ENCODE peak calls at places on chromosomes 6 and 20, in six cellular contexts. One of them, this sample, is unnamed.
A peak's percentile ranks its signal among the peaks of the same experiment; 100 is the strongest.

GRCh38 chr6:142737368-142738060 is 207.5 kb downstream of the HIVEP2 start:
- DNase-seq in globus pallidus: no peak
- DNase-seq in kidney glomerular epithelial cell: no peak
- DNase-seq in activated naive CD8-positive, alpha-beta T cell treated with anti-CD3 and anti-CD28 coated beads for 36 hours: no peak
- DNase-seq in foreskin fibroblast: peak; percentile 86
- DNase-seq in activated naive CD4-positive, alpha-beta T cell: no peak
- DNase-seq in this sample: no peak

GRCh38 chr20:46255440-46256104 is 52.7 kb downstream of the CDH22 start:
- DNase-seq in activated naive CD4-positive, alpha-beta T cell: no peak
- DNase-seq in kidney glomerular epithelial cell: peak; percentile 76
- DNase-seq in foreskin fibroblast: peak; percentile 37
- DNase-seq in activated naive CD8-positive, alpha-beta T cell treated with anti-CD3 and anti-CD28 coated beads for 36 hours: no peak
- DNase-seq in globus pallidus: no peak
- DNase-seq in this sample: peak; percentile 87

GRCh38 chr6:33384581-33385020 is 7.0 kb upstream of the KIFC1 start:
- DNase-seq in foreskin fibroblast: peak; percentile 81
- DNase-seq in activated naive CD4-positive, alpha-beta T cell: no peak
- DNase-seq in kidney glomerular epithelial cell: peak; percentile 48
- DNase-seq in activated naive CD8-positive, alpha-beta T cell treated with anti-CD3 and anti-CD28 coated beads for 36 hours: no peak
- DNase-seq in globus pallidus: no peak
- DNase-seq in this sample: peak; percentile 28

GRCh38 chr6:146123611-146124010 is 94.7 kb downstream of the GRM1 start:
- DNase-seq in activated naive CD4-positive, alpha-beta T cell: no peak
- DNase-seq in activated naive CD8-positive, alpha-beta T cell treated with anti-CD3 and anti-CD28 coated beads for 36 hours: no peak
- DNase-seq in globus pallidus: no peak
- DNase-seq in foreskin fibroblast: no peak
- DNase-seq in kidney glomerular epithelial cell: no peak
- DNase-seq in this sample: no peak

GRCh38 chr6:107563694-107564093 is 73.8 kb downstream of the SOBP start:
- DNase-seq in foreskin fibroblast: no peak
- DNase-seq in globus pallidus: no peak
- DNase-seq in activated naive CD4-positive, alpha-beta T cell: no peak
- DNase-seq in activated naive CD8-positive, alpha-beta T cell treated with anti-CD3 and anti-CD28 coated beads for 36 hours: no peak
- DNase-seq in kidney glomerular epithelial cell: no peak
- DNase-seq in this sample: no peak

GRCh38 chr6:156589281-156589680 is 187.9 kb upstream of the ARID1B start:
- DNase-seq in globus pallidus: no peak
- DNase-seq in foreskin fibroblast: peak; percentile 16
- DNase-seq in kidney glomerular epithelial cell: peak; percentile 66
- DNase-seq in activated naive CD8-positive, alpha-beta T cell treated with anti-CD3 and anti-CD28 coated beads for 36 hours: no peak
- DNase-seq in activated naive CD4-positive, alpha-beta T cell: no peak
- DNase-seq in this sample: peak; percentile 35

GRCh38 chr20:17693534-17694001 is 6.2 kb upstream of the BANF2 start:
- DNase-seq in globus pallidus: no peak
- DNase-seq in foreskin fibroblast: no peak
- DNase-seq in activated naive CD8-positive, alpha-beta T cell treated with anti-CD3 and anti-CD28 coated beads for 36 hours: no peak
- DNase-seq in activated naive CD4-positive, alpha-beta T cell: no peak
- DNase-seq in kidney glomerular epithelial cell: no peak
- DNase-seq in this sample: no peak

GRCh38 chr6:122657601-122658000 is 47.4 kb downstream of the PKIB start:
- DNase-seq in activated naive CD8-positive, alpha-beta T cell treated with anti-CD3 and anti-CD28 coated beads for 36 hours: no peak
- DNase-seq in foreskin fibroblast: no peak
- DNase-seq in kidney glomerular epithelial cell: no peak
- DNase-seq in globus pallidus: no peak
- DNase-seq in activated naive CD4-positive, alpha-beta T cell: no peak
- DNase-seq in this sample: no peak

GRCh38 chr6:169171951-169172350 is 81.7 kb downstream of the THBS2 start:
- DNase-seq in activated naive CD8-positive, alpha-beta T cell treated with anti-CD3 and anti-CD28 coated beads for 36 hours: no peak
- DNase-seq in activated naive CD4-positive, alpha-beta T cell: no peak
- DNase-seq in foreskin fibroblast: peak; percentile 92
- DNase-seq in kidney glomerular epithelial cell: no peak
- DNase-seq in globus pallidus: no peak
- DNase-seq in this sample: no peak

GRCh38 chr20:38109657-38110524 is 55.2 kb downstream of the TGM2 start:
- DNase-seq in globus pallidus: no peak
- DNase-seq in activated naive CD4-positive, alpha-beta T cell: no peak
- DNase-seq in foreskin fibroblast: peak; percentile 97
- DNase-seq in kidney glomerular epithelial cell: peak; percentile 58
- DNase-seq in activated naive CD8-positive, alpha-beta T cell treated with anti-CD3 and anti-CD28 coated beads for 36 hours: no peak
- DNase-seq in this sample: peak; percentile 89

GRCh38 chr20:2873010-2873746 is at the start of gene PTPRA:
- DNase-seq in foreskin fibroblast: peak; percentile 98
- DNase-seq in activated naive CD8-positive, alpha-beta T cell treated with anti-CD3 and anti-CD28 coated beads for 36 hours: peak; percentile 95
- DNase-seq in activated naive CD4-positive, alpha-beta T cell: peak; percentile 81
- DNase-seq in kidney glomerular epithelial cell: peak; percentile 77
- DNase-seq in globus pallidus: peak; percentile 94
- DNase-seq in this sample: peak; percentile 66

GRCh38 chr6:138328210-138328609 is 49.5 kb upstream of the SMIM28 start:
- DNase-seq in foreskin fibroblast: no peak
- DNase-seq in activated naive CD4-positive, alpha-beta T cell: no peak
- DNase-seq in activated naive CD8-positive, alpha-beta T cell treated with anti-CD3 and anti-CD28 coated beads for 36 hours: no peak
- DNase-seq in kidney glomerular epithelial cell: no peak
- DNase-seq in globus pallidus: no peak
- DNase-seq in this sample: no peak

GRCh38 chr6:158605266-158605878 is 39.2 kb downstream of the DYNLT1 start:
- DNase-seq in foreskin fibroblast: peak; percentile 90
- DNase-seq in kidney glomerular epithelial cell: peak; percentile 84
- DNase-seq in activated naive CD8-positive, alpha-beta T cell treated with anti-CD3 and anti-CD28 coated beads for 36 hours: peak; percentile 39
- DNase-seq in activated naive CD4-positive, alpha-beta T cell: peak; percentile 8
- DNase-seq in globus pallidus: peak; percentile 67
- DNase-seq in this sample: peak; percentile 29

GRCh38 chr6:69627625-69628024 is 169.2 kb downstream of the LMBRD1 start:
- DNase-seq in activated naive CD4-positive, alpha-beta T cell: no peak
- DNase-seq in activated naive CD8-positive, alpha-beta T cell treated with anti-CD3 and anti-CD28 coated beads for 36 hours: no peak
- DNase-seq in globus pallidus: no peak
- DNase-seq in foreskin fibroblast: no peak
- DNase-seq in kidney glomerular epithelial cell: no peak
- DNase-seq in this sample: no peak

GRCh38 chr6:4880373-4880762 is 104.2 kb downstream of the CDYL start:
- DNase-seq in kidney glomerular epithelial cell: no peak
- DNase-seq in activated naive CD8-positive, alpha-beta T cell treated with anti-CD3 and anti-CD28 coated beads for 36 hours: no peak
- DNase-seq in globus pallidus: no peak
- DNase-seq in foreskin fibroblast: no peak
- DNase-seq in activated naive CD4-positive, alpha-beta T cell: no peak
- DNase-seq in this sample: no peak

GRCh38 chr20:34269996-34270627 is 28.9 kb downstream of the ASIP start:
- DNase-seq in kidney glomerular epithelial cell: no peak
- DNase-seq in foreskin fibroblast: peak; percentile 53
- DNase-seq in activated naive CD8-positive, alpha-beta T cell treated with anti-CD3 and anti-CD28 coated beads for 36 hours: no peak
- DNase-seq in activated naive CD4-positive, alpha-beta T cell: no peak
- DNase-seq in globus pallidus: no peak
- DNase-seq in this sample: no peak

GRCh38 chr20:24685736-24686135 is 216.3 kb downstream of the SYNDIG1 start:
- DNase-seq in kidney glomerular epithelial cell: no peak
- DNase-seq in globus pallidus: no peak
- DNase-seq in foreskin fibroblast: no peak
- DNase-seq in activated naive CD4-positive, alpha-beta T cell: no peak
- DNase-seq in activated naive CD8-positive, alpha-beta T cell treated with anti-CD3 and anti-CD28 coated beads for 36 hours: no peak
- DNase-seq in this sample: no peak

GRCh38 chr20:20699144-20699543 is 13.3 kb downstream of the RALGAPA2 start:
- DNase-seq in globus pallidus: no peak
- DNase-seq in activated naive CD8-positive, alpha-beta T cell treated with anti-CD3 and anti-CD28 coated beads for 36 hours: no peak
- DNase-seq in activated naive CD4-positive, alpha-beta T cell: no peak
- DNase-seq in kidney glomerular epithelial cell: no peak
- DNase-seq in foreskin fibroblast: peak; percentile 7
- DNase-seq in this sample: no peak

GRCh38 chr6:149015877-149016525 is 269.2 kb downstream of the UST start:
- DNase-seq in activated naive CD4-positive, alpha-beta T cell: no peak
- DNase-seq in globus pallidus: peak; percentile 31
- DNase-seq in kidney glomerular epithelial cell: no peak
- DNase-seq in activated naive CD8-positive, alpha-beta T cell treated with anti-CD3 and anti-CD28 coated beads for 36 hours: no peak
- DNase-seq in foreskin fibroblast: no peak
- DNase-seq in this sample: peak; percentile 77

GRCh38 chr20:50372770-50373088 is 137.5 kb upstream of the PTPN1 start:
- DNase-seq in activated naive CD4-positive, alpha-beta T cell: no peak
- DNase-seq in globus pallidus: no peak
- DNase-seq in kidney glomerular epithelial cell: no peak
- DNase-seq in foreskin fibroblast: no peak
- DNase-seq in activated naive CD8-positive, alpha-beta T cell treated with anti-CD3 and anti-CD28 coated beads for 36 hours: no peak
- DNase-seq in this sample: peak; percentile 66

GRCh38 chr6:149567846-149568585 is 1.8 kb downstream of the GINM1 start:
- DNase-seq in activated naive CD8-positive, alpha-beta T cell treated with anti-CD3 and anti-CD28 coated beads for 36 hours: no peak
- DNase-seq in foreskin fibroblast: no peak
- DNase-seq in globus pallidus: no peak
- DNase-seq in kidney glomerular epithelial cell: no peak
- DNase-seq in activated naive CD4-positive, alpha-beta T cell: no peak
- DNase-seq in this sample: no peak

GRCh38 chr6:152186840-152187239 is 379.4 kb downstream of the ESR1 start:
- DNase-seq in activated naive CD8-positive, alpha-beta T cell treated with anti-CD3 and anti-CD28 coated beads for 36 hours: no peak
- DNase-seq in foreskin fibroblast: no peak
- DNase-seq in kidney glomerular epithelial cell: no peak
- DNase-seq in globus pallidus: no peak
- DNase-seq in activated naive CD4-positive, alpha-beta T cell: no peak
- DNase-seq in this sample: no peak

GRCh38 chr6:7727150-7727950 is 1.5 kb downstream of the BMP6 start:
- DNase-seq in activated naive CD8-positive, alpha-beta T cell treated with anti-CD3 and anti-CD28 coated beads for 36 hours: peak; percentile 14
- DNase-seq in globus pallidus: no peak
- DNase-seq in activated naive CD4-positive, alpha-beta T cell: no peak
- DNase-seq in kidney glomerular epithelial cell: no peak
- DNase-seq in foreskin fibroblast: peak; percentile 44
- DNase-seq in this sample: no peak

GRCh38 chr20:32510120-32510600 is 75.0 kb downstream of the NOL4L start:
- DNase-seq in globus pallidus: no peak
- DNase-seq in kidney glomerular epithelial cell: no peak
- DNase-seq in activated naive CD4-positive, alpha-beta T cell: no peak
- DNase-seq in foreskin fibroblast: no peak
- DNase-seq in activated naive CD8-positive, alpha-beta T cell treated with anti-CD3 and anti-CD28 coated beads for 36 hours: peak; percentile 44
- DNase-seq in this sample: no peak

This sample was measured in NCI-H226.